ENCODE peak calls at places on chromosomes 11 and 22, in four cellular contexts. N is neural progenitor cell, K is GM23248, U is GM23338. B is an unnamed sample.

GRCh38 chr11:92894197-92894596 is 75.3 kb upstream of the MTNR1B start:
- DNase-seq in N (no peak), K (peak), U (no peak), B (no peak)

GRCh38 chr11:62338218-62338617 is 970 bp downstream of the ASRGL1 start:
- DNase-seq in K (no peak), U (no peak), N (no peak), B (no peak)

GRCh38 chr22:19128946-19129727 is 2.0 kb upstream of the TSSK2 start:
- DNase-seq in U (no peak), N (no peak), K (no peak), B (no peak)

GRCh38 chr11:64224151-64224890 is 1.7 kb downstream of the TRPT1 start:
- DNase-seq in U (no peak), N (no peak), K (no peak), B (no peak)

GRCh38 chr11:7974668-7975067 is 9.4 kb upstream of the NLRP10 start:
- DNase-seq in U (peak), N (no peak), K (no peak), B (no peak)

GRCh38 chr11:134753805-134754130 is 341.7 kb upstream of the B3GAT1 start:
- DNase-seq in U (no peak), N (no peak), K (no peak), B (no peak)

GRCh38 chr22:28903719-28904118 is 20.3 kb downstream of the ZNRF3 start:
- DNase-seq in U (no peak), K (no peak), N (no peak), B (no peak)

GRCh38 chr22:36136988-36137387 is 23.6 kb downstream of the APOL3 start:
- DNase-seq in U (no peak), K (peak), N (no peak), B (no peak)

GRCh38 chr11:35804446-35805040 is 139.3 kb upstream of the LDLRAD3 start:
- DNase-seq in U (no peak), N (no peak), K (no peak), B (no peak)

GRCh38 chr11:57357827-57358226 is 19.7 kb downstream of the P2RX3 start:
- DNase-seq in K (peak), N (no peak), U (no peak), B (peak)

GRCh38 chr11:26410967-26411366 is 79.0 kb downstream of the ANO3 start:
- DNase-seq in U (no peak), K (no peak), N (no peak), B (no peak)

GRCh38 chr22:24331468-24332440 is 61.1 kb downstream of the SPECC1L start:
- DNase-seq in K (peak), U (no peak), N (no peak), B (no peak)

GRCh38 chr11:67120881-67121710 is 2.0 kb downstream of the KDM2A start:
- DNase-seq in N (no peak), K (peak), U (no peak), B (peak)

GRCh38 chr22:26134654-26135330 is 34.5 kb upstream of the SEZ6L start:
- DNase-seq in U (peak), K (no peak), N (no peak), B (peak)

GRCh38 chr11:9858218-9858617 is 194.3 kb downstream of the SWAP70 start:
- DNase-seq in U (no peak), K (no peak), N (no peak), B (no peak)

GRCh38 chr11:12961615-12962014 is 47.5 kb upstream of the RASSF10 start:
- DNase-seq in U (no peak), N (no peak), K (peak), B (no peak)

GRCh38 chr11:102194983-102195382 is 84.7 kb downstream of the YAP1 start:
- DNase-seq in U (no peak), N (no peak), K (no peak), B (no peak)

GRCh38 chr11:76567261-76567660 is 103.3 kb downstream of the LRRC32 start:
- DNase-seq in U (no peak), N (no peak), K (no peak), B (no peak)

GRCh38 chr11:96389604-96390402 is at the start of the genes CCDC82 and JRKL:
- DNase-seq in U (peak), K (peak), N (peak), B (peak)

GRCh38 chr11:96388891-96389603 is 665 bp downstream of the CCDC82 start:
- DNase-seq in K (peak), U (peak), N (peak), B (no peak)

GRCh38 chr11:96391698-96392307 is 2.0 kb downstream of the JRKL start:
- DNase-seq in K (peak), U (no peak), N (no peak), B (no peak)

GRCh38 chr11:96393753-96394348 is 4.0 kb downstream of the JRKL start:
- DNase-seq in K (peak), U (peak), N (peak), B (peak)

GRCh38 chr11:96390403-96390830 is 604 bp downstream of the JRKL start:
- DNase-seq in U (no peak), N (no peak), K (peak), B (no peak)
- TF ChIP-seq EZH2phosphoT487 in U (no peak), N (no peak), K (no peak), B (no peak)

GRCh38 chr11:72222106-72222891 is 2.3 kb upstream of the INPPL1 start:
- DNase-seq in K (no peak), U (no peak), N (peak), B (no peak)
- TF ChIP-seq EZH2phosphoT487 in K (no peak), U (no peak), N (no peak), B (no peak)

DNA sequence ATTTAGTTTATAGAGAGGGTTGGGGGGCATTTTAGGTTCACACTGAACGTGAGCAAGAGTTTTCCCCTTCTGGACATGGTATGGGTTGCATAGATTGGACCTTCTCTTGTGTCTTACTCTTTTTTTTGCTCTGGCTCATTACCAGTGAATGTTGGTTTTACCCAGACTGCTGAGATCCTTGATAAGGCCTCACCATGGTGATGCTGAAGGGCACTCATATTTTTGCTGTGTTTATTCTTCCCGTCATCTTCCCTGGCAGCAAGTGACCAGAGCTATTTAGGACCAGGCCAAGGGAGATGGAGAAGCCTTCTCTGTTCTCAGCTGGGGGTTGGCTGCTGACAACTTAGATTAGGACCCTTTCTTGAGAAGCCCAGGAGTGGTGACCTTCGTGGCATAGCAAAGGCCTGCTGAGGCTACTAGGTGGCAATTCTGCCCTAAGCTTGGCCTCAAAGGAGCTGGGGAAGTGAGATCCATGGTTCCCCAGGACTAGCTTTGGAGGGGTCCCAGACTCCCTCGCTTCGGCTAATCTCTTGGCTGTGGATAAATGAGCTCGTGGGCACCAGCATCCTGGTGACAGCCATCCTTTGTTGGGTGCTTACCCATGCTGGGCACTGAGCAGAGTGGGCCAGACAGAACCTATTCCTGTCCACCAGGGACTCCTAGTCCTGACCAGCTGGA is 47.3 kb downstream of the GRIK4 start:
- DNase-seq in U (no peak), K (no peak), N (no peak), B (no peak)
- TF ChIP-seq EZH2phosphoT487 in U (no peak), K (no peak), N (no peak), B (no peak)

DNA sequence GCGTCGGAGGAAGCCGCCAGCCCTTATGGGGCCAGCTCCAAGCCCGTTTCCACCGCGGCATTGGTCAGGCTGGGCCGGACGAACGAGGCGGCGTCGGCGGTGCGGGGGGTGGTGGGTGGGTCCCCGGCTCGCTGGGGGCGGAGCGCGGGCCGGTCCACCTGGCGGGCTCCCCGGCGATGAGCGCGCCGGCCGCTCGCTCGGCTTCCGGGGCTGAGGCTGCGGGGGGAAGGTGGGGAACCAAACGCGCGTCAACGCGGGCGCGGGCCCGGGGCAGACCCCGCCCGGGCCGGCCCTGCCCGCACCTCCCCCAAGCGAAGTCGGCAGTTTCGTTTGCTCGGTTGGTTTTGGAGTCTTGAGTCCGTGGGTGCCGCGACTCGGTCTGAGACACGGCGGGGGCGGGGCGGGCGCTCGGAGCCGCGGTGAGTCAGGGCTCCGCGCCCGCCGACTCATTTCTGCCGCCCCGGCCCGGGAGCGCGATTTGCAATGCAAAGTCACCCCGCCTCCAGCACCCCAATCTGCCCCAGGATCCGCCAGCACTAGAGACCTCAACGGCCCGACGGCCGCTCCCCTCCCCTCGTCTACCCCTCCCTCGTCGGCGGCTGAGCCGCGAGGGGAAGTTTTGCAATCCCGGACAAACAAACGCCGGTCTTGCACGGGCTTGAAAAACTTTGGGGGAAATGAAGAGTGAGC is 1.3 kb downstream of the ASCL2 start:
- DNase-seq in N (peak), U (peak), K (peak), B (peak)
- TF ChIP-seq EZH2phosphoT487 in N (peak), U (no peak), K (no peak), B (no peak)

GRCh38 chr11:110056956-110057355 is 36.2 kb upstream of the ZC3H12C start:
- DNase-seq in N (no peak), U (no peak), K (no peak), B (no peak)
- TF ChIP-seq EZH2phosphoT487 in N (no peak), U (no peak), K (no peak), B (no peak)